ENCODE peak calls at places on chromosomes 12 and 14, in four cellular contexts. N, X, G and I are unnamed samples.

GRCh38 chr12:122951979-122952892 is 14.0 kb downstream of the ABCB9 start:
- DNase-seq in N (peak), X (no peak), G (peak), I (peak)

GRCh38 chr12:117450186-117450585 is 88.8 kb upstream of the NOS1 start:
- DNase-seq in X (no peak), N (no peak), G (no peak), I (no peak)

GRCh38 chr12:81255456-81255855 is 177.6 kb downstream of the ACSS3 start:
- DNase-seq in G (no peak), X (no peak), N (no peak), I (no peak)

GRCh38 chr12:27031531-27031930 is 9.2 kb downstream of the MED21 start:
- DNase-seq in G (no peak), X (no peak), N (no peak), I (no peak)

GRCh38 chr12:57775044-57775443 is 2.6 kb downstream of the EEF1AKMT3 start:
- DNase-seq in X (no peak), G (no peak), N (no peak), I (no peak)

GRCh38 chr14:31962920-31963319 is 114.2 kb upstream of the ARHGAP5 start:
- DNase-seq in N (no peak), G (no peak), X (no peak), I (no peak)

GRCh38 chr12:29599397-29599796 is 101.9 kb upstream of the OVCH1 start:
- DNase-seq in X (no peak), G (no peak), N (no peak), I (no peak)

GRCh38 chr12:93773122-93773871 is 96.1 kb downstream of the CRADD start:
- DNase-seq in X (no peak), G (no peak), N (peak), I (no peak)

GRCh38 chr12:123164222-123164621 is 13.3 kb upstream of the PITPNM2 start:
- DNase-seq in X (no peak), N (no peak), G (no peak), I (peak)

GRCh38 chr14:34055545-34055944 is 104.7 kb upstream of the EGLN3 start:
- DNase-seq in G (no peak), N (no peak), X (no peak), I (no peak)

GRCh38 chr12:127381043-127381668 is 885.8 kb upstream of the TMEM132C start:
- DNase-seq in G (peak), X (no peak), N (peak), I (peak)

GRCh38 chr12:13339538-13339937 is 143.0 kb downstream of the EMP1 start:
- DNase-seq in N (no peak), X (no peak), G (peak), I (peak)

GRCh38 chr14:72942934-72943333 is 16.7 kb downstream of the DCAF4 start:
- DNase-seq in G (no peak), N (no peak), X (no peak), I (no peak)

GRCh38 chr12:9674226-9674590 is 4.7 kb downstream of the CLEC2D start:
- DNase-seq in X (no peak), N (peak), G (no peak), I (no peak)

GRCh38 chr12:56103066-56103711 is 1.2 kb upstream of the PA2G4 start:
- DNase-seq in N (no peak), X (no peak), G (no peak), I (no peak)

GRCh38 chr14:71716371-71716770 is 215.9 kb upstream of the RGS6 start:
- DNase-seq in G (no peak), X (no peak), N (no peak), I (no peak)

GRCh38 chr12:4014858-4015224 is 141.6 kb upstream of the PARP11 start:
- DNase-seq in N (no peak), G (no peak), X (no peak), I (no peak)

GRCh38 chr14:91311284-91311662 is 66.8 kb upstream of the GPR68 start:
- DNase-seq in N (no peak), X (no peak), G (no peak), I (no peak)

GRCh38 chr12:4164591-4165558 is 108.7 kb upstream of the CCND2 start:
- DNase-seq in G (no peak), X (no peak), N (no peak), I (no peak)

GRCh38 chr14:106185837-106186233 is 659.5 kb downstream of the TMEM121 start:
- DNase-seq in X (no peak), G (no peak), N (peak), I (no peak)

GRCh38 chr12:131085816-131086591 is 132.3 kb downstream of the ADGRD1 start:
- DNase-seq in X (no peak), N (no peak), G (no peak), I (no peak)

GRCh38 chr12:104877107-104877705 is 80.9 kb downstream of the SLC41A2 start:
- DNase-seq in G (no peak), X (no peak), N (peak), I (peak)

GRCh38 chr14:100525615-100526014 is 61.6 kb downstream of the BEGAIN start:
- DNase-seq in X (no peak), N (no peak), G (no peak), I (no peak)

GRCh38 chr14:100526632-100527031 is 60.6 kb downstream of the BEGAIN start:
- DNase-seq in N (no peak), X (no peak), G (no peak), I (no peak)

GRCh38 chr14:100524233-100524932 is 62.8 kb downstream of the BEGAIN start:
- DNase-seq in N (no peak), X (no peak), G (no peak), I (no peak)

GRCh38 chr14:100524933-100525243 is 62.3 kb downstream of the BEGAIN start:
- DNase-seq in G (no peak), X (no peak), N (peak), I (peak)

GRCh38 chr14:100526057-100526456 is 61.2 kb downstream of the BEGAIN start:
- DNase-seq in N (no peak), G (no peak), X (no peak), I (no peak)
- TF ChIP-seq POLR2AphosphoS2 in N (no peak), G (no peak), X (no peak), I (no peak)

DNA sequence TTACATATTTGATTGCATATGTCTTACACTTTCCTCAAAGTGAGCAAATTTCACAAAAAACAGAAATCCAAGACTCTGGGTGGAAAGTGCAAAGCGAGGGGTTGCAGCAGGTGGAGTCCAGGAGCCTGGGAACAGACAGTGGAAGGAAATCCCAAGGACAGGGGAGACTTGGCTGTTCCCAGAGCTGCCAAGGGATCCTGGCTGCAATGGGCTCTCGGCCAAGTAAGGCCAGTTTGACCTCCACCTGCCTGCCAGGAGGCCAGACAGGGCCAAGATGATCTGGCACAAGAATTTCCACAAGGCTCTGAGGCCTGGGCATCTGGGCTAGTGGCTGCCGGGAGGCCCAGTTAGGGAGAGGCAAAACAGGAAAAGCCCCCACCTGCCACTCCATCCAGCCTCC is 16.6 kb downstream of the SCARB1 start:
- DNase-seq in N (no peak), X (no peak), G (no peak), I (no peak)
- TF ChIP-seq USF2 in N (no peak), X (no peak), G (no peak), I (no peak)

DNA sequence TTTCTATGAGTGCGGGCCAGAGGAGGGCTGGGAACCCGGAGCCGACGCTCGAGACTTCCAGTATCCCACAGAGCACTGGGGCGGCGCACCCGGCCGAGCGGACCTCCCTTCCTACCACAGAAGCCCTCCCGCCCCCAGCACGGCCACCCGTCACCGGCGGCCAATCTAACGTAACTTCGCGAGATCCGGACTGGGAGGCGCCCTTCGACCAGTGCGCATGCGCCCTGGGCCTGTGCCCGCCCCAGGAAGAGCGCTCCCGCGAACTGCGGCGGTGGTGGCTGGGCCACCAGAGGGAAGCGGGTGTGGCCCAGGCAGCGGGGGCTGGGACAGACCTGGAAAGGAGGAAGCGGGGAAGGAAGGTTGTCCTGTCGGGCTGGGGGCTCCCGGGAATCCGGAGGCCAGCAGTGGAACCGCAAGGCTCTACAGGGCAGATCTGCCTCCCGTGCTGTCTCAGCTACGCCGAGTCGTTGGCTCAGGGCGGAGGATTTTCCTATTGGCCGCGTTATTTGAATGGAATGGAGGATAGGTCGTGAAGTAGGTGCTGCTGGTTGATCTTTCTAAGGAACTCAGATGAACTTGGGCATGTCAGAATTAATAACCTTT is at the start of gene PPP1R12A:
- DNase-seq in X (peak), G (peak), N (peak), I (peak)
- TF ChIP-seq EP300 in X (no peak), G (no peak), N (no peak), I (no peak)

DNA sequence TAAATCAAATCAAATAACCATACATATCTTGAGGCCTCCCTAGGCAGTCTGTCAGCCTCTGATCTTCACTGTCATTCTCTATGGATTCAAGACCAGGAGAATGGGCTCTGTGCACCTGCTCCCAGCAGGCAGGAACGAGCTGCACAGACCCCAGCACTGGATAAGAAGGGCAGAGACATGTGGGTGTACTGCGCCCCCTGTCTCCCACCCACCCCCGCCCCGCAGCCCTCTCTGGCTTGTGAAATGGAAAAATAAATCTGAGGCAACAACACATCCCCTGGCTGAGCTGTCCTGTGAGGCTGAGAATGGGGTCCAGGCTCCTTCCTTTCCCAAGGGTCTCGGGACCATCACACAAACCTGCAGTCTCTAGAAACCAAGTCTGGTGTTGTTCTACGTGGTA is 26.2 kb downstream of the CLMN start:
- DNase-seq in G (no peak), X (no peak), N (no peak), I (no peak)
- TF ChIP-seq POLR2AphosphoS2 in G (no peak), X (no peak), N (no peak), I (no peak)

GRCh38 chr14:55537782-55538181 is 42.2 kb upstream of the KTN1 start:
- DNase-seq in X (no peak), G (no peak), N (no peak), I (no peak)

GRCh38 chr14:55532645-55533309 is 47.2 kb upstream of the KTN1 start:
- DNase-seq in G (no peak), X (no peak), N (no peak), I (no peak)

GRCh38 chr14:55535521-55536207 is 44.3 kb upstream of the KTN1 start:
- DNase-seq in N (no peak), G (no peak), X (no peak), I (no peak)

GRCh38 chr14:55533960-55534359 is 46.0 kb upstream of the KTN1 start:
- DNase-seq in G (no peak), N (no peak), X (no peak), I (no peak)

GRCh38 chr14:55536208-55536708 is 43.7 kb upstream of the KTN1 start:
- DNase-seq in G (no peak), N (no peak), X (no peak), I (no peak)
- TF ChIP-seq USF2 in G (no peak), N (no peak), X (no peak), I (no peak)

DNA sequence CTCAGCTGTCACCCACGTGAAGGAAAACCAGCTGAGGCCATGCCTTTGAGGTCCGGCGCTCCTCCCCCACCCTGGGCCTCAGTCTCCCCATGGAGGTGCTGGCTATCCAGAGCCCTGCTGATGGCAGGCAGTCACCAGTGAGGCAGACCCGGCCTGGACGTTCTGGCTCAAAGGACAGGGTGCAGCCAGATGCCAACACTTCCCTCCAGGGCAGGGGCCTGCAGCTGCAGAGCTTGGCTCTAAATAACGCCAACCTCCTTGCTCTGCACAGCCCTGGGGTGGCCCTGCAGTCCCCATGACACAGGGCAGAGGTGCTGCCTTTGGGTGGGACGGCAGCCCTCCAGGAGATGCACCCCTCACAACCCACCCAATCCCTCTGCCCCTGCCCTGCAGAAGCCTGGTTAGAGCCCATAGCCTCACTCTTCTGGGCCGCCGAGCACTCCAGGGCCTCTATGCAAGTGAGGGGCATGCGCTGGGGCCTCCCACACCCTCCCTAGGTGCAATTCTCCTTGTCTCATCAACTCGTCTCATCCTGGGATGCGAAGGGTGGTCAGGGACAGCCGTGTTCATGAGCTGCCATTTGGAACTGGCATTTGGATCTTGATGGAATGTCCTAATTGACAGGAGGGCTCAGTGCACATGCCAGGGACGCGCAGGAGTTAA is 30.4 kb downstream of the CCDC85C start:
- DNase-seq in X (no peak), G (no peak), N (no peak), I (no peak)
- TF ChIP-seq EP300 in X (no peak), G (no peak), N (no peak), I (no peak)

DNA sequence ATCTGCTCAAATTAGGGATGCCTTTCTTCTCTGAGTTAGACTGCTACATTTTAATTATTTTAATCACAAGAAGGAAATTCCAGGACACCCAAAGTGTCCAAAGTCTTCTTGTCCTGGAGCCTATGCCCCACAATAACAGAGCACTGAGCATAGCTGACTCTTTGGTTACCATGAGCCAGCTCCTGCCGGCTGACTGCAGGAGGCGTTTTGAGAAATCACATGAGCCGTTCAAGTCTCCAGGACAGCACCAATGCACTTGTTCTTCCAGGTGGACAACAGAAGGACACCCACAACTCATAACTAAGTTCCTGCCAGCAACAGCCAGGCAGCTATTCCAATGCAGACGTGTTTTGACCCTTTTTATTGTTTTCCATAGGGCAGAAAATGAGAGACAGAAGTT is 46.0 kb upstream of the SRSF5 start:
- DNase-seq in X (no peak), N (no peak), G (no peak), I (no peak)
- TF ChIP-seq POLR2AphosphoS2 in X (no peak), N (no peak), G (no peak), I (no peak)

GRCh38 chr14:99733551-99734405 is 49.7 kb downstream of the CYP46A1 start:
- DNase-seq in G (no peak), X (no peak), N (no peak), I (no peak)
- TF ChIP-seq USF2 in G (no peak), X (no peak), N (no peak), I (no peak)

DNA sequence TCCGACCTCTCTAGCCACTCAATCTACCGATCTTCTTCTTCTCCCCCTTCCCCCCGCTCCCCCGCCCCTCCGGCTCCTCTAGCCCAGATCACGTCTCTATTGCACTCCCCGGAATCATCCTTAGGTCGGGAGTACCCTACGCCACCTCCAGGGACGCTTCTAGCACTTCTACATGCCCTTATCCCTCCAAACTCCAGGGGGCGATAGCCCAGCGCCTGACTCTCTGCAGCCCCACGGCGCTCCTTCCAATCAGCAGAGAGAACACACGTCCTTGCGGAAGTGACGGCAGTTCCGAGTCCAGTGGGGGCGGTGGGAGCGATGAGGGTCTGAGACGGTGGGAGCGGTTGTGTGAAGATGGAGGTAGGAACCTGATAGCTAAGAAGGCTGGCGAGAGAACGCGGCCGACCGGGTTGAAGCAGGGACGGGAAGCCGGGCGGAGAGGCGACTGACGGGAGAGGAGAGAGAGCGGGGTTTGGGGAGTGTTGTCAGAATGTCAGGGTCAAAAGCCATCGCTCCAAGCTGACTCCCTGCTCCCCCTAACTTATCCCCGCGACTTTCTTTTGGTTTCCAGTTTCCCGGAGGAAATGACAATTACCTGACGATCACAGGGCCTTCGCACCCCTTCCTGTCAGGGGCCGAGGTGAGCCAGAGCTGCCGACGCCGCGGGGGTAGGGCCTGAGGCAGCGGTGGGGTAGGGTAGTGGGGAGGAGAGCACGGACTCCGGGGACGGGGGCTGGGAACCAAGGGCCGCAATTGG is at the start of the genes RAB2B and TOX4:
- DNase-seq in G (peak), X (peak), N (peak), I (peak)
- TF ChIP-seq EP300 in G (peak), X (peak), N (peak), I (no peak)